ENCODE peak calls at places on chromosomes 2 and 18, in seven cellular contexts. C is body of pancreas, X is psoas muscle, D is upper lobe of right lung, E is lung, L is GM12878, R is heart right ventricle. M is an unnamed sample. For H3K27me3, the result is how much of the 10 kb centered on the place peaks cover.

GRCh38 chr2:209977386-209978239 is 24.8 kb upstream of the RPE start:
- ATAC-seq in C (peak), X (no peak), D (peak), E (no peak), L (peak), R (no peak), M (no peak)

GRCh38 chr2:47079515-47080412 is 75.3 kb downstream of the STPG4 start:
- ATAC-seq in C (no peak), X (peak), D (peak), E (peak), L (peak), R (peak), M (peak)

GRCh38 chr2:740446-741293 is 63.5 kb upstream of the TMEM18 start:
- ATAC-seq in C (peak), X (no peak), D (peak), E (peak), L (peak), R (no peak), M (peak)

GRCh38 chr18:57787068-57787682 is 15.9 kb downstream of the ATP8B1 start:
- ATAC-seq in C (no peak), X (no peak), D (peak), E (no peak), L (no peak), R (no peak), M (no peak)

GRCh38 chr18:7886436-7886835 is 319.3 kb downstream of the PTPRM start:
- ATAC-seq in C (no peak), X (no peak), D (no peak), E (no peak), L (no peak), R (no peak), M (no peak)

GRCh38 chr18:22185298-22185697 is 15.9 kb downstream of the GATA6 start:
- ATAC-seq in C (peak), X (no peak), D (peak), E (no peak), L (no peak), R (peak), M (peak)

GRCh38 chr18:70256994-70257393 is 31.9 kb upstream of the SOCS6 start:
- ATAC-seq in C (no peak), X (peak), D (no peak), E (no peak), L (no peak), R (peak), M (peak)

GRCh38 chr2:203936949-203937348 is 386 bp downstream of the ICOS start:
- ATAC-seq in C (no peak), X (no peak), D (no peak), E (no peak), L (no peak), R (no peak), M (no peak)

GRCh38 chr2:20282916-20283592 is 58.1 kb upstream of the SDC1 start:
- ATAC-seq in C (peak), X (no peak), D (no peak), E (no peak), L (no peak), R (peak), M (no peak)

GRCh38 chr2:36459725-36460137 is 104.2 kb downstream of the CRIM1 start:
- ATAC-seq in C (no peak), X (peak), D (peak), E (no peak), L (no peak), R (no peak), M (peak)

GRCh38 chr2:215430528-215431187 is 5.2 kb downstream of the FN1 start:
- ATAC-seq in C (no peak), X (no peak), D (peak), E (peak), L (no peak), R (no peak), M (no peak)

GRCh38 chr2:202278944-202279343 is 13.4 kb downstream of the NOP58 start:
- ATAC-seq in C (peak), X (peak), D (peak), E (peak), L (peak), R (peak), M (peak)

GRCh38 chr2:11563784-11564666 is 30.2 kb downstream of the GREB1 start:
- ATAC-seq in C (no peak), X (no peak), D (no peak), E (no peak), L (no peak), R (no peak), M (no peak)

GRCh38 chr18:24023185-24023814 is 8.7 kb downstream of the TTC39C start:
- ATAC-seq in C (no peak), X (no peak), D (no peak), E (no peak), L (no peak), R (no peak), M (no peak)

GRCh38 chr2:21042958-21043743 is 722 bp downstream of the APOB start:
- ATAC-seq in C (peak), X (peak), D (peak), E (no peak), L (peak), R (peak), M (peak)

GRCh38 chr2:177812713-177813396 is 259.7 kb downstream of the PDE11A start:
- ATAC-seq in C (no peak), X (no peak), D (no peak), E (no peak), L (peak), R (no peak), M (no peak)

GRCh38 chr18:23894661-23895175 is 119.8 kb upstream of the TTC39C start:
- ATAC-seq in C (no peak), X (no peak), D (no peak), E (no peak), L (no peak), R (no peak), M (no peak)

GRCh38 chr2:118833716-118834439 is 13.6 kb downstream of the EN1 start:
- ATAC-seq in C (no peak), X (no peak), D (no peak), E (no peak), L (no peak), R (no peak), M (no peak)
- H3K27me3 ChIP-seq in C (under half), X (under half), D (half or more), E (under half), L (under half), R (half or more), M (half or more)

DNA sequence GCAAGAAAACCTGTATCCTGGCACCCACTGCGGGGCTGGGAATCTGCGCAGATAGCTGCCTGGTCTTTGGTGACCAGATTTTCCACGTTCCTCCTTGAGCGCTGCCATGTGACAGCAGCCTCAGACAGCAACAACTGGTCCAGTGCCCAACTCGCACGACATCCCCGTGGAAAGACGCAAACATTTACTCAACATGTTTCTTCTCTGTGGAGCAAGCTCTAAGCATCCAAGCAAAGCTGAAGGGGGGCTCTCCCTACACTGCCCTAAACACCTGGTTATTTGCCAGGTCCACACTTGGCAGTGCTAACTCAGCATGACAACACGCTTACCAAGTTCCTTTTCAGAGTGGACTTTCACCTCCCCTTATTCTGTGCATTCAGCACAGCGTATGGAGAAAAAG is 11.3 kb downstream of the ZNF516 start:
- ATAC-seq in C (peak), X (peak), D (no peak), E (no peak), L (no peak), R (no peak), M (no peak)
- H3K27me3 ChIP-seq in C (under half), X (under half), D (under half), E (under half), L (under half), R (under half), M (under half)

DNA sequence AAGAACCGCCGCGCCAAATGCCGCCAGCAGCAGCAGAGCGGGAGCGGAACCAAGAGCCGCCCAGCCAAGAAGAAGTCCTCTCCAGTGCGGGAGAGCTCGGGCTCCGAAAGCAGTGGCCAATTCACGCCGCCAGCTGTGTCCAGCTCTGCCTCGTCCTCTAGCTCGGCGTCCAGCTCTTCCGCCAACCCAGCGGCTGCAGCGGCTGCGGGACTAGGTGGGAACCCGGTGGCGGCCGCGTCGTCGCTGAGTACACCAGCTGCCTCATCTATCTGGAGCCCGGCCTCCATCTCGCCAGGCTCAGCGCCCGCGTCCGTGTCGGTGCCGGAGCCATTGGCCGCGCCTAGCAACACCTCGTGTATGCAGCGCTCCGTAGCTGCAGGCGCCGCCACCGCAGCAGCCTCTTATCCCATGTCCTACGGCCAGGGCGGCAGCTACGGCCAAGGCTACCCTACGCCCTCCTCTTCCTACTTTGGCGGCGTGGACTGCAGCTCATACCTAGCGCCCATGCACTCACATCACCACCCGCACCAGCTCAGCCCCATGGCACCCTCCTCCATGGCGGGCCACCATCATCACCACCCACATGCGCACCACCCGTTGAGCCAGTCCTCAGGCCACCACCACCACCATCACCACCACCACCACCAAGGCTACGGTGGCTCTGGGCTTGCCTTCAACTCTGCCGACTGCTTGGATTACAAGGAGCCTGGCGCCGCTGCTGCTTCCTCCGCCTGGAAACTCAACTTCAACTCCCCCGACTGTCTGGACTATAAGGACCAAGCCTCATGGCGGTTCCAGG is 5.1 kb downstream of the OTX1 start:
- ATAC-seq in C (no peak), X (no peak), D (no peak), E (no peak), L (no peak), R (no peak), M (no peak)
- H3K27me3 ChIP-seq in C (under half), X (under half), D (half or more), E (under half), L (under half), R (half or more), M (half or more)

DNA sequence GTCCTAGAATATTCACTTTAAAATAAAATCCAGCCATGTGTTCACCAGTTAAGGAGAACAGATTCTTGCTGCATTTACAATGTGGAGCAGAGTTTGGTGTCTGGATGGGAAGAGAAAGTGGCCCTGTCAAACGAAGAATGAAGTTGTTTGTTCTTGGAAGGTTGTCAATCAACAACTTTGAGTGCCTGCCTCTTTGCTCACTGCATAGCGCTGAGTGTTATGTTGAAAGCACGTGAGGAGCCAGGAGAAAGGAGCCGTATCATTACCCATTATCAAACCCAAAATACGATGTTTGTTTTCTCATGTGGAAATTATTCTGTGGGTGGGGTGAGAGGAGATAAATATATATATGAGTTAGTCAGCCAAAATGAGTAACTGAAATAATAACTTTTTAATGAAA is 492.5 kb upstream of the POU3F3 start:
- ATAC-seq in C (no peak), X (no peak), D (peak), E (no peak), L (no peak), R (no peak), M (no peak)
- H3K27me3 ChIP-seq in C (under half), X (under half), D (under half), E (under half), L (under half), R (under half), M (under half)

GRCh38 chr2:85787981-85788340 is 34.2 kb downstream of the ATOH8 start:
- ATAC-seq in C (no peak), X (no peak), D (no peak), E (no peak), L (no peak), R (no peak), M (no peak)

GRCh38 chr2:85787282-85787980 is 33.6 kb downstream of the ATOH8 start:
- ATAC-seq in C (no peak), X (no peak), D (no peak), E (no peak), L (no peak), R (no peak), M (no peak)

GRCh38 chr2:85789271-85789670 is 35.5 kb downstream of the ATOH8 start:
- ATAC-seq in C (no peak), X (no peak), D (no peak), E (no peak), L (no peak), R (no peak), M (no peak)

GRCh38 chr2:85790032-85790431 is 36.2 kb downstream of the ATOH8 start:
- ATAC-seq in C (no peak), X (no peak), D (no peak), E (no peak), L (no peak), R (no peak), M (no peak)

DNA sequence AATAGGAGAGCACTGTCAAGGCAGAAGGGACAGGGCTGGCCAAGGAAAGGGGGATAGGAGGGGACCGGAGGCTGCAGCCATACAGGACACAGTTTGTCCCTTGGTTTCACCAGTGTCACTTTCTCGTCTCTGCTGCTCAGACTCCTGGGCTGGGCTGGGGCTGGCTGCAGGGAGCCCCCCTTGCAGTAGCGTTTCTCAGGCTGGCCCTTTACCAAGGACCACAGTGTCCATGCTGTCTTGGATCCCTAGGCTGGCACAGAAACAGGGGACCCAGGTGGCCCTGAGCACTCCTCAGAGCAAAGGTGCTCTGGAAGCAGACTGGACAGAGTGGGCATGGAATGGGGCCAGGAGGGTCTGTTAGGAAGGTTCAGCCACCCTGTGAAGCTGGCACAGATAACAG is 34.8 kb downstream of the ATOH8 start:
- ATAC-seq in C (no peak), X (no peak), D (no peak), E (no peak), L (no peak), R (no peak), M (no peak)
- H3K27me3 ChIP-seq in C (under half), X (under half), D (under half), E (under half), L (under half), R (under half), M (under half)

GRCh38 chr2:54528311-54528945 is 72.3 kb downstream of the SPTBN1 start:
- ATAC-seq in C (no peak), X (no peak), D (no peak), E (no peak), L (no peak), R (no peak), M (no peak)

GRCh38 chr2:54534625-54535024 is 78.5 kb downstream of the SPTBN1 start:
- ATAC-seq in C (no peak), X (no peak), D (no peak), E (no peak), L (no peak), R (no peak), M (no peak)

GRCh38 chr2:54529935-54530334 is 73.8 kb downstream of the SPTBN1 start:
- ATAC-seq in C (no peak), X (no peak), D (no peak), E (no peak), L (peak), R (no peak), M (no peak)

GRCh38 chr2:54534191-54534590 is 78.1 kb downstream of the SPTBN1 start:
- ATAC-seq in C (no peak), X (no peak), D (no peak), E (no peak), L (no peak), R (no peak), M (no peak)

DNA sequence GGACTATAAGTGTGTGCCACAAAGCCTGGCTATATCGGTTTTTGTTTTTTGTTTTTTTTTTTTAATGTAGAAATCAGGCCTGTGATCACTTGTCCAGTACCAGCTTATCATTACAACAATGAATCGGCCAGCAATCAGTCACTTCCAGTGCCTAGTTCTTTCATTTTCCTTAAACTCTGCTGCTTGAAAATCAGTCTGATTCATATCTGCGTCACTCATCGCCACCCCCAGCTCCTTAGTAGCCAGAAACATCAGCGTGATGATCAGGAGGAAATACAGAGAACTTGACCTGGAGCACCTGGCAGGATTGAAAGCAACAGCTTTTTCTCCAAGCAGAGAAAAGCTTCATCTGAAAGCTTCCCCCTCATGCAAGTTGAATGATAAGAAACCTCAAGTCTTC is 75.4 kb downstream of the SPTBN1 start:
- ATAC-seq in C (no peak), X (no peak), D (no peak), E (no peak), L (no peak), R (no peak), M (no peak)
- H3K27me3 ChIP-seq in C (under half), X (under half), D (under half), E (under half), L (under half), R (under half), M (under half)

DNA sequence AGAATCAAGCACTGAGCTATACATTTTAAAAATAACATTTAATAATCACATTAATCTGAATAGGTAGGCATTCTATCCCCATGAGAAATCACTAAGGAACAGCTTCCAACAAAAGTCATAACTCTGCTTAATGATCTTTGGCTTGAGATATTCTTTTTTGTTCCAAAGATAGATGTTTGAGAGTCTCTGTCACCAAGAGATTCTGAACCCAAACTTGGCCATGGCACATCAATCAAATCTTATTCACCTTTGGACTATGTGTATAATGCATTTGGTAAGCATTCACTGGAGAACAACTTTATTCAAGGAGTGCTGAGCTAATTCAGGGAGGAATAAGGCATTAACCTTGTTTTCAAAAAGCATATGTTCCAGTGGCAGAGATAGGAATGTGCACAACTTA is 743.3 kb downstream of the SLC4A3 start:
- ATAC-seq in C (no peak), X (no peak), D (no peak), E (no peak), L (no peak), R (no peak), M (no peak)
- H3K27me3 ChIP-seq in C (under half), X (under half), D (under half), E (under half), L (under half), R (under half), M (under half)